ENCODE peak calls at places on chromosomes 12 and 14, in six cellular contexts. X is stimulated activated CD4-positive, alpha-beta T cell treated with anti-CD3 and anti-CD28 coated beads, Interleukin-2, amount 100 ng/mL, for 24 hours; M is fibroblast of lung; A is A549; C is mesothelial cell of epicardium; O is choroid plexus epithelial cell. D is an unnamed sample.

GRCh38 chr14:51044961-51045360 is 49.9 kb downstream of the TRIM9 start:
- DNase-seq in A (no peak), X (no peak), M (no peak), C (no peak), O (no peak), D (no peak)

GRCh38 chr12:112116232-112117060 is 7.9 kb upstream of the NAA25 start:
- DNase-seq in M (peak), O (peak), A (peak), C (no peak), X (no peak), D (peak)

GRCh38 chr14:38553586-38553985 is 297.7 kb upstream of the CLEC14A start:
- DNase-seq in C (no peak), X (no peak), A (no peak), M (peak), O (peak), D (no peak)

GRCh38 chr12:109529618-109530300 is 43.5 kb downstream of the MMAB start:
- DNase-seq in O (no peak), A (no peak), X (no peak), M (no peak), C (no peak), D (no peak)

GRCh38 chr12:122721057-122721545 is 4.5 kb upstream of the HCAR3 start:
- DNase-seq in O (peak), A (no peak), M (no peak), X (no peak), C (no peak), D (no peak)

GRCh38 chr14:30194769-30195168 is 267.1 kb upstream of the PRKD1 start:
- DNase-seq in A (no peak), X (no peak), C (no peak), O (peak), M (peak), D (no peak)

GRCh38 chr12:12007713-12008231 is 63.0 kb upstream of the BCL2L14 start:
- DNase-seq in A (no peak), M (no peak), O (no peak), C (no peak), X (no peak), D (no peak)

GRCh38 chr12:104423273-104423672 is 33.5 kb upstream of the CHST11 start:
- DNase-seq in C (no peak), M (no peak), A (no peak), X (no peak), O (no peak), D (no peak)

GRCh38 chr12:105256011-105256410 is 20.0 kb upstream of the APPL2 start:
- DNase-seq in X (no peak), C (no peak), O (no peak), M (no peak), A (no peak), D (no peak)

GRCh38 chr14:32611752-32612151 is 282.7 kb downstream of the AKAP6 start:
- DNase-seq in M (peak), C (no peak), O (peak), X (no peak), A (no peak), D (no peak)

GRCh38 chr14:95394981-95395737 is 75.5 kb upstream of the CLMN start:
- DNase-seq in O (peak), A (no peak), X (no peak), C (no peak), M (no peak), D (no peak)

GRCh38 chr14:88791629-88792571 is 853 bp downstream of the EML5 start:
- DNase-seq in O (no peak), A (peak), X (peak), C (no peak), M (no peak), D (peak)

GRCh38 chr12:48677782-48678181 is 4.3 kb downstream of the KANSL2 start:
- DNase-seq in O (peak), C (no peak), A (no peak), X (no peak), M (peak), D (no peak)

D was measured in substantia nigra.